ENCODE peak calls at places on chromosomes 2 and 18, in nine cellular contexts. B, R, A, F, D, Z, G, Q and S are unnamed samples.

GRCh38 chr2:237671466-237672173 is 44.2 kb downstream of the LRRFIP1 start:
- DNase-seq in A (no peak), B (peak), Z (no peak), Q (no peak), D (no peak), F (no peak), G (no peak), R (no peak), S (no peak)

GRCh38 chr2:217905906-217906305 is 96.9 kb downstream of the TNS1 start:
- DNase-seq in G (no peak), D (no peak), Z (no peak), Q (no peak), A (no peak), F (no peak), B (no peak), R (no peak), S (no peak)

GRCh38 chr2:116582850-116583249 is 1231.6 kb upstream of the DDX18 start:
- DNase-seq in G (no peak), A (no peak), F (no peak), R (no peak), Q (no peak), D (no peak), Z (no peak), B (no peak), S (no peak)

GRCh38 chr18:29512203-29512602 is 1335.3 kb upstream of the CDH2 start:
- DNase-seq in R (no peak), Q (no peak), D (no peak), A (no peak), B (no peak), F (no peak), Z (no peak), G (no peak), S (no peak)

GRCh38 chr2:49770919-49771318 is 616.6 kb upstream of the FSHR start:
- DNase-seq in G (no peak), A (peak), R (no peak), D (peak), F (no peak), Q (no peak), Z (peak), B (no peak), S (no peak)

GRCh38 chr2:71471276-71471675 is 17.9 kb downstream of the DYSF start:
- DNase-seq in D (no peak), G (no peak), R (no peak), Q (no peak), Z (peak), B (no peak), A (peak), F (no peak), S (no peak)

GRCh38 chr2:211745295-211746097 is 793.1 kb downstream of the ERBB4 start:
- DNase-seq in F (peak), Z (peak), A (peak), R (no peak), G (no peak), D (peak), Q (no peak), B (no peak), S (no peak)

GRCh38 chr2:7919510-7919909 is 762.3 kb upstream of the ID2 start:
- DNase-seq in A (peak), Z (no peak), Q (no peak), F (no peak), B (no peak), G (no peak), D (no peak), R (no peak), S (no peak)

GRCh38 chr2:228649447-228649846 is 468.0 kb upstream of the SPHKAP start:
- DNase-seq in D (no peak), A (no peak), Q (no peak), R (no peak), G (no peak), Z (no peak), F (no peak), B (no peak), S (no peak)

GRCh38 chr2:8570637-8571036 is 111.2 kb upstream of the ID2 start:
- DNase-seq in B (no peak), A (no peak), R (no peak), Q (no peak), Z (no peak), G (no peak), F (no peak), D (no peak), S (no peak)

GRCh38 chr2:18993756-18994155 is 364.7 kb downstream of the OSR1 start:
- DNase-seq in R (no peak), G (no peak), A (no peak), Z (no peak), Q (no peak), B (no peak), D (no peak), F (peak), S (no peak)